ENCODE peak calls at places on chromosomes 13 and 19, in eight cellular contexts. F is right lobe of liver, Z is AG10803, Y is endothelial cell, V is Calu3, L is MCF 10A, S is left ventricle myocardium inferior, B is foreskin fibroblast. N is an unnamed sample.
A peak's percentile ranks its signal among the peaks of the same experiment; 100 is the strongest.

GRCh38 chr19:44820648-44821609 is 12.0 kb downstream of the BCAM start:
- DNase-seq in V (no peak), F (no peak), Z (no peak), Y (no peak), B (no peak), L (no peak), S (peak; percentile 79), N (no peak)

GRCh38 chr13:61727714-61728275 is 312.1 kb upstream of the PCDH20 start:
- DNase-seq in B (no peak), Y (no peak), L (peak; percentile 40), S (no peak), F (no peak), Z (peak; percentile 37), V (no peak), N (no peak)

GRCh38 chr19:31356587-31357314 is 7.5 kb upstream of the TSHZ3 start:
- DNase-seq in F (no peak), B (no peak), S (peak; percentile 34), V (no peak), L (no peak), Y (peak; percentile 66), Z (no peak), N (peak; percentile 64)

GRCh38 chr19:10353793-10354391 is 14.5 kb upstream of the ICAM3 start:
- DNase-seq in V (peak; percentile 16), B (peak; percentile 33), L (no peak), Y (peak; percentile 75), S (peak; percentile 80), Z (no peak), F (peak; percentile 68), N (no peak)

GRCh38 chr13:74423434-74423833 is 289.2 kb upstream of the KLF12 start:
- DNase-seq in B (no peak), Z (no peak), S (no peak), Y (no peak), L (no peak), V (no peak), F (no peak), N (no peak)

GRCh38 chr13:67258482-67258881 is 28.3 kb upstream of the PCDH9 start:
- DNase-seq in V (no peak), F (no peak), Y (no peak), S (no peak), Z (no peak), L (peak; percentile 3), B (no peak), N (no peak)

GRCh38 chr13:51838235-51838846 is 6.6 kb downstream of the TMEM272 start:
- DNase-seq in F (no peak), Z (peak; percentile 68), Y (no peak), V (no peak), L (no peak), S (no peak), B (peak; percentile 67), N (no peak)

GRCh38 chr13:34886476-34886875 is 55.6 kb upstream of the NBEA start:
- DNase-seq in F (no peak), Z (no peak), L (no peak), V (no peak), B (no peak), S (no peak), Y (no peak), N (no peak)

GRCh38 chr19:47183579-47183978 is 47.4 kb downstream of the BBC3 start:
- DNase-seq in B (no peak), L (no peak), Y (no peak), Z (no peak), V (no peak), F (no peak), S (no peak), N (no peak)

GRCh38 chr19:5588906-5589676 is 21.3 kb upstream of the TINCR start:
- DNase-seq in Y (no peak), Z (no peak), S (no peak), B (no peak), L (no peak), F (no peak), V (no peak), N (no peak)

GRCh38 chr19:40542197-40542859 is 34.3 kb upstream of the SHKBP1 start:
- DNase-seq in B (peak; percentile 61), V (no peak), S (peak; percentile 86), Z (peak; percentile 80), L (no peak), Y (no peak), F (no peak), N (peak; percentile 71)

GRCh38 chr13:62837895-62838294 is 1422.2 kb upstream of the PCDH20 start:
- DNase-seq in L (peak; percentile 36), F (no peak), S (no peak), Y (no peak), B (peak; percentile 81), Z (no peak), V (no peak), N (no peak)

GRCh38 chr13:37515226-37515625 is 83.3 kb downstream of the POSTN start:
- DNase-seq in S (no peak), V (no peak), B (no peak), F (no peak), L (no peak), Z (peak; percentile 54), Y (no peak), N (no peak)

GRCh38 chr13:107239213-107239612 is 671.3 kb upstream of the ARGLU1 start:
- DNase-seq in S (no peak), F (no peak), L (no peak), V (no peak), Z (no peak), B (no peak), Y (no peak), N (no peak)

GRCh38 chr13:23621316-23621645 is 51.1 kb downstream of the TNFRSF19 start:
- DNase-seq in F (no peak), Z (peak; percentile 80), S (no peak), V (peak; percentile 35), B (peak; percentile 94), Y (no peak), L (peak; percentile 53), N (no peak)

GRCh38 chr13:34020388-34020787 is 202.4 kb downstream of the RFC3 start:
- DNase-seq in Y (no peak), B (no peak), S (no peak), Z (no peak), V (no peak), L (no peak), F (no peak), N (no peak)

GRCh38 chr19:53870485-53870844 is 2.8 kb downstream of the MYADM start:
- DNase-seq in L (no peak), S (no peak), Y (no peak), Z (no peak), V (no peak), F (peak; percentile 54), B (no peak), N (peak; percentile 70)

GRCh38 chr19:29516358-29516725 is 9.5 kb upstream of the VSTM2B start:
- DNase-seq in L (no peak), Y (no peak), V (no peak), B (no peak), S (peak; percentile 3), Z (no peak), F (no peak), N (peak; percentile 34)

GRCh38 chr13:113888701-113889330 is 24.9 kb upstream of the GAS6 start:
- DNase-seq in B (no peak), S (no peak), V (no peak), L (no peak), Y (no peak), F (no peak), Z (peak; percentile 82), N (no peak)

GRCh38 chr13:113887700-113888201 is 23.9 kb upstream of the GAS6 start:
- DNase-seq in V (no peak), Z (peak; percentile 97), S (no peak), L (no peak), Y (no peak), B (no peak), F (no peak), N (no peak)

GRCh38 chr13:113890758-113891480 is 27.0 kb upstream of the GAS6 start:
- DNase-seq in Y (no peak), Z (no peak), F (no peak), L (no peak), B (no peak), V (no peak), S (no peak), N (no peak)

GRCh38 chr13:113886561-113887112 is 22.8 kb upstream of the GAS6 start:
- DNase-seq in B (no peak), L (no peak), Z (no peak), Y (no peak), V (no peak), S (no peak), F (no peak), N (no peak)

DNA sequence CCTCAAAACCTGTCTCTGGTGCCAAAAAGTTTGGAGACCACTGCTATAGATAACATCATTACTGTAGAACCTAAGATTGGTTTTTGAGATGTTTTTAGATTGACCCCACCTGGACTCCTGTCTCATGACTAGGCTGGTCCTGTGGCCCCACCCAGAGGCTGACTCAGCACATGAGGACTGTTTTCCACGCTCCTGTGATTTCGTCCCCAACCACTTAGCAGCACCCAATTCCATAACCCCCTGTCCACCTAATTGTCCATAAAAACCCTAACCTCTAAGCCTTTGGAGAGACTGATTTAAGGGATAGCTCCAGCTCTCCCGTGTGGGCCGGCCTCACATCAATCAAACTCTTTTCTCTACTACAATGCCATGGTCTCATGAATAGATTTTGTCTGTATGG is 25.6 kb upstream of the GAS6 start:
- DNase-seq in F (no peak), L (no peak), B (no peak), V (no peak), Z (no peak), S (no peak), Y (no peak), N (no peak)
- TF ChIP-seq CTCF in F (no peak), L (no peak), B (no peak), V (no peak), Z (no peak), S (no peak), Y (no peak), N (no peak)

GRCh38 chr19:343941-344624 is 513 bp downstream of the MIER2 start:
- DNase-seq in L (no peak), Y (peak; percentile 49), V (peak; percentile 22), Z (no peak), S (no peak), B (peak; percentile 45), F (no peak), N (no peak)
- TF ChIP-seq CTCF in L (no peak), Y (no peak), V (no peak), Z (no peak), S (no peak), B (no peak), F (no peak), N (no peak)

DNA sequence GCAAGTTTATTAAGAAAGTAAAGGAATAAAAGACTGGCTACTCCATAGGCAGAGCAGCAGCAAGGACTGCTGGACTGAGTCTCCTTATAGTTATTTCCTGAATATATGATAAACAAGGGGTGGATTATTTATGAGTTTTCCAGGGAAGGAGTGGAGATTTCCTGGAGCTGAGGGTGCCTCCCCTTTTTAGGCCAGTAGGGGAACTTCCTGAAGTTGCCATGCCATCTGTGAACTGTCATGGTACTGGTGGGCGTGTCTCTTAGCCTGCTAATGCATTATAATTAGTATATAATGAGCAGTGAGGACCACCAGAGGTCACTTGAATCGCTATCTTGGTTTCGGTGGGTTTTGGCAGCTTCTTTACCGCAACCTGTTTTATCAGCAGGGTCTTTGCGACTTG is 13.5 kb downstream of the ZSCAN5A start:
- DNase-seq in Y (no peak), V (no peak), F (no peak), Z (no peak), B (no peak), L (no peak), S (no peak), N (no peak)
- TF ChIP-seq CTCF in Y (peak; percentile 19), V (no peak), F (no peak), Z (no peak), B (no peak), L (peak; percentile 8), S (peak; percentile 21), N (no peak)

GRCh38 chr13:42660367-42660965 is 86.5 kb downstream of the TNFSF11 start:
- DNase-seq in Y (no peak), L (peak; percentile 31), S (no peak), V (no peak), F (no peak), B (peak; percentile 52), Z (peak; percentile 12), N (no peak)
- TF ChIP-seq CTCF in Y (no peak), L (peak; percentile 35), S (peak; percentile 49), V (no peak), F (peak; percentile 18), B (no peak), Z (peak; percentile 46), N (no peak)